ENCODE peak calls at places on chromosomes 12 and 14, in four cellular contexts. E is cardiac fibroblast; A is A172; J is CD4-positive, alpha-beta memory T cell. L is an unnamed sample.

GRCh38 chr14:100030441-100031153 is 34.6 kb upstream of the EVL start:
- DNase-seq in E (peak; percentile 90), A (peak; percentile 50), J (no peak), L (no peak)

GRCh38 chr14:68285421-68286179 is 466.0 kb downstream of the RAD51B start:
- DNase-seq in E (no peak), A (no peak), J (peak; percentile 60), L (peak; percentile 58)

GRCh38 chr14:80275208-80275850 is 64.0 kb upstream of the DIO2 start:
- DNase-seq in E (peak; percentile 51), A (peak; percentile 30), J (no peak), L (no peak)

GRCh38 chr14:53032161-53032803 is 81.4 kb upstream of the FERMT2 start:
- DNase-seq in E (peak; percentile 83), A (peak; percentile 50), J (no peak), L (no peak)

GRCh38 chr12:111066744-111067437 is 146.5 kb upstream of the MYL2 start:
- DNase-seq in E (no peak), A (peak; percentile 30), J (no peak), L (no peak)

GRCh38 chr12:60231301-60231700 is 635.5 kb downstream of the SLC16A7 start:
- DNase-seq in E (peak; percentile 2), A (no peak), J (no peak), L (no peak)

GRCh38 chr12:68240975-68241374 is 12.4 kb downstream of the IL22 start:
- DNase-seq in E (peak; percentile 48), A (peak; percentile 43), J (peak; percentile 58), L (peak; percentile 43)

GRCh38 chr12:116673713-116674112 is 64.2 kb downstream of the SPRING1 start:
- DNase-seq in E (no peak), A (no peak), J (no peak), L (no peak)

GRCh38 chr14:105065280-105066228 is at the start of gene GPR132:
- DNase-seq in E (no peak), A (peak; percentile 54), J (peak; percentile 96), L (peak; percentile 98)

GRCh38 chr12:28869197-28869596 is 279.9 kb upstream of the FAR2 start:
- DNase-seq in E (peak; percentile 76), A (peak; percentile 69), J (no peak), L (no peak)

GRCh38 chr12:116172224-116172849 is 105.2 kb downstream of the MED13L start:
- DNase-seq in E (no peak), A (no peak), J (no peak), L (no peak)

GRCh38 chr12:90842477-90842876 is 112.5 kb downstream of the CCER1 start:
- DNase-seq in E (no peak), A (no peak), J (no peak), L (no peak)

GRCh38 chr12:45726594-45727300 is 2.8 kb upstream of the ARID2 start:
- DNase-seq in E (peak; percentile 51), A (peak; percentile 5), J (no peak), L (no peak)

GRCh38 chr12:4648099-4648498 is 752 bp downstream of the AKAP3 start:
- DNase-seq in E (peak; percentile 10), A (no peak), J (no peak), L (no peak)

L was measured in central memory CD4-positive, alpha-beta T cell.